ENCODE peak calls at places on chromosomes 7 and 10, in six cellular contexts. P is anterior cingulate cortex; T is ureter; L is NCI-H460; E is endothelial cell; U is activated T-helper 1 cell treated with anti-CD3 and anti-CD28 coated beads, Interleukin-2, amount 50 U/mL, for 16 hours. O is an unnamed sample.

GRCh38 chr10:48364659-48365405 is 58.4 kb downstream of the MAPK8 start:
- DNase-seq in L (no peak), U (no peak), T (no peak), P (no peak), E (no peak), O (no peak)

GRCh38 chr10:113767222-113767621 is 15.7 kb downstream of the PLEKHS1 start:
- DNase-seq in E (no peak), L (no peak), U (no peak), T (no peak), P (no peak), O (no peak)

GRCh38 chr7:74042746-74043522 is 15.0 kb downstream of the ELN start:
- DNase-seq in P (no peak), E (no peak), U (no peak), T (no peak), L (no peak), O (no peak)

GRCh38 chr7:108351715-108352114 is 104.5 kb downstream of the NRCAM start:
- DNase-seq in L (peak), E (no peak), T (no peak), U (no peak), P (no peak), O (no peak)

GRCh38 chr10:110413049-110413783 is 84.5 kb upstream of the DUSP5 start:
- DNase-seq in P (no peak), L (no peak), U (no peak), E (no peak), T (no peak), O (no peak)

GRCh38 chr7:48703446-48703845 is 220.9 kb upstream of the CDC14C start:
- DNase-seq in L (no peak), P (peak), U (no peak), E (no peak), T (no peak), O (no peak)

GRCh38 chr10:61390841-61391240 is 62.3 kb downstream of the TMEM26 start:
- DNase-seq in E (no peak), L (no peak), P (no peak), U (no peak), T (no peak), O (no peak)

GRCh38 chr10:96124230-96125141 is 5.6 kb upstream of the ZNF518A start:
- DNase-seq in T (no peak), L (peak), U (no peak), P (no peak), E (peak), O (no peak)

GRCh38 chr10:34911661-34912205 is 96.6 kb upstream of the PARD3 start:
- DNase-seq in L (no peak), U (no peak), E (no peak), P (no peak), T (no peak), O (no peak)

GRCh38 chr10:101956105-101956504 is 99.9 kb downstream of the ARMH3 start:
- DNase-seq in L (no peak), E (no peak), P (no peak), T (no peak), U (no peak), O (no peak)

GRCh38 chr7:27174077-27175004 is at the start of gene HOXA10:
- DNase-seq in E (no peak), T (peak), L (no peak), U (peak), P (no peak), O (no peak)

GRCh38 chr7:1229956-1230355 is 2.7 kb upstream of the UNCX start:
- DNase-seq in P (no peak), L (no peak), T (no peak), E (no peak), U (no peak), O (no peak)

O was measured in activated CD8-positive, alpha-beta T cell treated with anti-CD3 and anti-CD28 coated beads, Interleukin-2, amount 10 ng/mL, durations not matched to agents 7 days and 5 days.